ENCODE peak calls at places on chromosomes 4 and X, in seven cellular contexts. L is fibroblast of lung, H is endodermal cell, Y is kidney epithelial cell, Q is GM12865, F is right atrium auricular region, J is body of pancreas. C is an unnamed sample.

GRCh38 chr4:148112231-148112982 is 329.8 kb downstream of the NR3C2 start:
- DNase-seq in L (peak; percentile 95), H (no peak), Y (peak; percentile 21), Q (no peak), F (no peak), J (no peak), C (peak; percentile 80)

GRCh38 chrX:43813898-43814297 is 68.4 kb downstream of the MAOB start:
- DNase-seq in L (peak; percentile 13), H (peak; percentile 75), Y (no peak), Q (no peak), F (no peak), J (no peak), C (no peak)

GRCh38 chrX:103101280-103102042 is 8.5 kb upstream of the NXF3 start:
- DNase-seq in L (peak; percentile 1), H (peak; percentile 66), Y (no peak), Q (no peak), F (peak; percentile 48), J (no peak), C (no peak)

GRCh38 chrX:136199365-136199764 is 51.8 kb downstream of the MAP7D3 start:
- DNase-seq in L (peak; percentile 65), H (no peak), Y (no peak), Q (no peak), F (no peak), J (no peak), C (no peak)

GRCh38 chrX:72268601-72269365 is 8.3 kb downstream of the RPS4X start:
- DNase-seq in L (peak; percentile 69), H (no peak), Y (no peak), Q (no peak), F (no peak), J (no peak), C (no peak)

GRCh38 chr4:129342820-129343219 is 246.9 kb downstream of the C4orf33 start:
- DNase-seq in L (peak; percentile 61), H (no peak), Y (peak; percentile 77), Q (no peak), F (no peak), J (no peak), C (peak; percentile 46)

GRCh38 chr4:52588771-52589591 is 70.1 kb downstream of the USP46 start:
- DNase-seq in L (peak; percentile 97), H (no peak), Y (peak; percentile 53), Q (no peak), F (no peak), J (no peak), C (no peak)

GRCh38 chr4:110518889-110519490 is 43.0 kb downstream of the ENPEP start:
- DNase-seq in L (peak; percentile 5), H (peak; percentile 66), Y (no peak), Q (peak; percentile 25), F (no peak), J (peak; percentile 21), C (no peak)

GRCh38 chrX:63418211-63418610 is 67.1 kb upstream of the SPIN4 start:
- DNase-seq in L (no peak), H (no peak), Y (no peak), Q (no peak), F (no peak), J (no peak), C (no peak)

GRCh38 chr4:82489987-82490386 is 59.6 kb downstream of the ENOPH1 start:
- DNase-seq in L (no peak), H (no peak), Y (no peak), Q (no peak), F (no peak), J (no peak), C (no peak)

GRCh38 chrX:49308604-49309269 is 5.3 kb downstream of the GAGE10 start:
- DNase-seq in L (no peak), H (no peak), Y (no peak), Q (no peak), F (peak; percentile 60), J (no peak), C (no peak)

GRCh38 chrX:121876316-121876715 is 828.9 kb downstream of the GLUD2 start:
- DNase-seq in L (peak; percentile 73), H (no peak), Y (peak; percentile 2), Q (no peak), F (no peak), J (no peak), C (peak; percentile 52)

GRCh38 chr4:186946140-186946539 is 222.5 kb upstream of the FAT1 start:
- DNase-seq in L (no peak), H (no peak), Y (no peak), Q (no peak), F (no peak), J (peak; percentile 73), C (no peak)

GRCh38 chrX:34437586-34437985 is 219.5 kb downstream of the TMEM47 start:
- DNase-seq in L (no peak), H (no peak), Y (no peak), Q (no peak), F (no peak), J (no peak), C (no peak)

GRCh38 chr4:163269156-163269555 is 63.2 kb downstream of the NPY1R start:
- DNase-seq in L (no peak), H (no peak), Y (no peak), Q (no peak), F (no peak), J (no peak), C (no peak)

GRCh38 chr4:162791321-162791720 is 375.4 kb downstream of the NAF1 start:
- DNase-seq in L (peak; percentile 20), H (no peak), Y (no peak), Q (no peak), F (no peak), J (no peak), C (peak; percentile 88)

GRCh38 chr4:169128902-169129301 is 118.8 kb upstream of the CBR4 start:
- DNase-seq in L (no peak), H (no peak), Y (no peak), Q (no peak), F (no peak), J (no peak), C (no peak)

GRCh38 chr4:138110815-138111214 is 131.3 kb downstream of the SLC7A11 start:
- DNase-seq in L (peak; percentile 40), H (no peak), Y (no peak), Q (no peak), F (no peak), J (no peak), C (no peak)

GRCh38 chr4:140556372-140557085 is 12.2 kb downstream of the UCP1 start:
- DNase-seq in L (no peak), H (no peak), Y (no peak), Q (peak; percentile 81), F (no peak), J (no peak), C (no peak)

GRCh38 chr4:120812216-120812615 is 110.3 kb downstream of the PRDM5 start:
- DNase-seq in L (peak; percentile 71), H (no peak), Y (no peak), Q (no peak), F (no peak), J (no peak), C (no peak)

GRCh38 chr4:186948361-186949291 is 225.0 kb upstream of the FAT1 start:
- DNase-seq in L (peak; percentile 75), H (peak; percentile 87), Y (no peak), Q (no peak), F (no peak), J (peak; percentile 66), C (no peak)

GRCh38 chrX:12007881-12008280 is 130.4 kb upstream of the FRMPD4 start:
- DNase-seq in L (peak; percentile 91), H (no peak), Y (peak; percentile 74), Q (peak; percentile 4), F (no peak), J (no peak), C (peak; percentile 46)

GRCh38 chrX:134568617-134569016 is 89.7 kb downstream of the PLAC1 start:
- DNase-seq in L (no peak), H (no peak), Y (no peak), Q (no peak), F (no peak), J (no peak), C (no peak)

GRCh38 chr4:101367201-101367600 is 19.9 kb upstream of the PPP3CA start:
- DNase-seq in L (peak; percentile 97), H (no peak), Y (peak; percentile 61), Q (no peak), F (no peak), J (no peak), C (peak; percentile 80)
- H3K4me3 ChIP-seq in L (no peak overlapping the region), H (no peak overlapping the region), Y (no peak overlapping the region), Q (no peak overlapping the region), F (no peak overlapping the region), J (no peak overlapping the region), C (no peak overlapping the region)

DNA sequence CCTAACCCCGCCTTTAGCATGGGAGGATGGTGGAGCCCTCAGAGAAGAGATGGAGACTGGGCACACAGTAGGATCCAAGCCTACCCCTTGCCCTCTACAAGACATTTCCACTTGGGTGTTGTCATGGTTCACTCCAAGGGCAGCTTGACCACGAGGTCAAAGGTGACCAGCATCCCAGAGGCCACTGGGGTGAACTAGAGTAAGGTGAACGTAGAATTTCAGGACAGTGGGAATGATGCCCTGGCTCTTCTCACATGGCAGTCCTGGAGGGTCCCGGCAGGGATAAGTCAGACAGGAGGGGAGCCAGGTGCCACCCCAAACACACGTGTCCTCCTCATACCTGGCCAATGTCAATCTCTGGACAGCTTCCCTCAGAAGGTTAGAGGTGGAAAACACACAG is 274.2 kb upstream of the AGTR2 start:
- DNase-seq in L (no peak), H (no peak), Y (no peak), Q (no peak), F (no peak), J (no peak), C (no peak)
- TF ChIP-seq CTCF in L (no peak), H (no peak), Y (no peak), Q (no peak), F (no peak), J (no peak), C (no peak)

DNA sequence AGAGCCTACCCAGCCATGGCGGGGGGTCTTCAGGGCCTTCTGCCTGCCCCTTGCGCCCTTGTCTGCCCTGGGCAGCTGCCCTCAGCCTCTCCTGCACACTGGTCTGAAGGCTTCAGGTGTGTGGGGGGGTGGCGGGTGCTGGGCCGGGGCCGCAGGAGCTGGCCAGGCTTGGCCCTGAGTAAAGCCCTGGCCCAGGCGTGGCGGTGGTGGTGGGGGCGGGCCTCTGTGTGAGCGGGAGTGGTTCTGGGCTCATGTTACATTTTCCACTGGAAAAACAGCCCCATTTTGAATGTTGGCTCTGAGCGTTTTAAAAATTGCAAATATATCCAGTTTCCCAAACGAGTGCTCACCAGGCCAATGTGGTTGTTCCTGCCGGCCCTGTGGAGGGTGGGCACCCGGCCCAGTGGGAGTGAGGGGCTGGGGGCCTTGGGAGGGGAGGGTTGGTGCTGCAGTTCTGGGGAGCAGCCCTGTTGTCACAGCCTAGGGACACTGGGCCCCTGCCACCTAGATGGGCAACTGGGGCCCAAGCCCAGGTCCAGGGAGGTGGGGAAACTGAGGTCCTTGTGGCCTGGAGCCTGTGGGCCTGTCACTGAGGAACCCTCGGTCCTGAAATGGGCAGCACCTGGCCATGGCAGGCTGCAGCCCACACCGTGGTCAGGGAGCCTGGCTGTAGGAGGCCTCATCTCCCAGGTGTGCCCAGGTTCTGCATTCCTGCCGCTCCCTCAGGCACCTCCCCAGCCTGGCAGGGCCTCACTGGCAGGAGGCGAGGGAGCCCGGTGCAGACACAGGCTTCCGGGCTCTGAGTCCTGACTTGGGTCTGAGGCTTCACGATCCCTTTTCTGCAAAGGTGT is 28.3 kb downstream of the FGFRL1 start:
- DNase-seq in L (peak; percentile 66), H (peak; percentile 87), Y (no peak), Q (no peak), F (no peak), J (peak; percentile 79), C (no peak)
- H3K4me3 ChIP-seq in L (no peak overlapping the region), H (no peak overlapping the region), Y (no peak overlapping the region), Q (no peak overlapping the region), F (no peak overlapping the region), J (no peak overlapping the region), C (no peak overlapping the region)

DNA sequence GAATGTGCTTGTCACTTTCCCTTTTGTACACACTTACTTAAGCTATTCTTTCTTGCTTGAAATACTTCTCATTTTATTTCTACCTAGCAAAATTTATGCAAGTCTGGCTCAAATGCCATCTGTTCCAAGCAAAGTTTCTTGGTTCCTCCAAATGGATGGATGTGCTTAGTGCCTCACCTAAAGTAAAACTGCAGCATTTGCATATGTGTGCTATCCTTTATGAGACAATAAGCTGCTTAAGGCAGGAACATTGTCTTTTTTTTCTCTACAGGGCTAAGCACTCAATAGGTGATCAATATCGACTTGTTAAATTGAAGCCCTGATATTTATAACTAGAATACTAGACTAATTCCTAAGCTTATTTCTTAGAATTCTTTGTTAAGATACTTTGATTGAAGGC is 136.8 kb downstream of the CYLC1 start:
- DNase-seq in L (no peak), H (no peak), Y (no peak), Q (no peak), F (no peak), J (no peak), C (no peak)
- TF ChIP-seq CTCF in L (no peak), H (no peak), Y (no peak), Q (no peak), F (no peak), J (no peak), C (no peak)